ENCODE peak calls at places on chromosome 6, in ten cellular contexts. X is GM04504; L is HFFc6; N is effector memory CD8-positive, alpha-beta T cell; G is adrenal gland; D is right lobe of liver; Y is activated CD8-positive, alpha-beta memory T cell treated with anti-CD3 and anti-CD28 coated beads, Interleukin-2, amount 50 U/mL, for 48 hours; R is MCF 10A; P is iris pigment epithelial cell; C is skeletal muscle cell. S is an unnamed sample.
A peak's percentile ranks its signal among the peaks of the same experiment; 100 is the strongest.

GRCh38 chr6:139250296-139251274 is 41.2 kb downstream of the TXLNB start:
- DNase-seq in X (no peak), L (peak; percentile 17), N (peak; percentile 53), G (peak; percentile 75), D (peak; percentile 53), Y (peak; percentile 69), R (peak; percentile 61), P (peak; percentile 71), C (no peak), S (no peak)

GRCh38 chr6:130244728-130245127 is 22.0 kb upstream of the SAMD3 start:
- DNase-seq in X (no peak), L (no peak), N (no peak), G (no peak), D (no peak), Y (no peak), R (no peak), P (no peak), C (no peak), S (no peak)

GRCh38 chr6:158573542-158573931 is 13.6 kb downstream of the TMEM181 start:
- DNase-seq in X (no peak), L (no peak), N (no peak), G (peak; percentile 42), D (no peak), Y (peak; percentile 42), R (no peak), P (no peak), C (no peak), S (no peak)

GRCh38 chr6:73388800-73389512 is 5.7 kb upstream of the DDX43 start:
- DNase-seq in X (peak; percentile 35), L (peak; percentile 55), N (peak; percentile 33), G (peak; percentile 59), D (peak; percentile 54), Y (peak; percentile 78), R (peak; percentile 74), P (peak; percentile 60), C (peak; percentile 4), S (peak; percentile 67)

GRCh38 chr6:169780571-169781091 is 29.2 kb downstream of the ERMARD start:
- DNase-seq in X (no peak), L (no peak), N (no peak), G (peak; percentile 34), D (no peak), Y (no peak), R (peak; percentile 82), P (peak; percentile 83), C (no peak), S (no peak)

GRCh38 chr6:7108964-7109836 is 1.4 kb downstream of the RREB1 start:
- DNase-seq in X (no peak), L (peak; percentile 63), N (no peak), G (peak; percentile 88), D (peak; percentile 61), Y (peak; percentile 73), R (peak; percentile 81), P (peak; percentile 87), C (no peak), S (peak; percentile 91)

GRCh38 chr6:157037165-157037564 is 260.0 kb downstream of the ARID1B start:
- DNase-seq in X (no peak), L (no peak), N (no peak), G (no peak), D (no peak), Y (no peak), R (no peak), P (no peak), C (no peak), S (no peak)

GRCh38 chr6:146803601-146804000 is 204.8 kb downstream of the ADGB start:
- DNase-seq in X (no peak), L (no peak), N (no peak), G (no peak), D (peak; percentile 19), Y (no peak), R (no peak), P (no peak), C (no peak), S (no peak)

GRCh38 chr6:23180504-23181293 is 611.3 kb downstream of the HDGFL1 start:
- DNase-seq in X (peak; percentile 81), L (peak; percentile 21), N (no peak), G (peak; percentile 87), D (no peak), Y (no peak), R (peak; percentile 15), P (peak; percentile 90), C (peak; percentile 80), S (peak; percentile 80)

GRCh38 chr6:19723533-19723932 is 113.6 kb upstream of the ID4 start:
- DNase-seq in X (peak; percentile 79), L (peak; percentile 74), N (no peak), G (no peak), D (no peak), Y (no peak), R (peak; percentile 46), P (peak; percentile 65), C (peak; percentile 79), S (no peak)

GRCh38 chr6:134123666-134124208 is 71.3 kb upstream of the SLC2A12 start:
- DNase-seq in X (no peak), L (peak; percentile 89), N (peak; percentile 7), G (no peak), D (no peak), Y (no peak), R (peak; percentile 75), P (peak; percentile 84), C (peak; percentile 50), S (no peak)

GRCh38 chr6:169427856-169428255 is 174.2 kb upstream of the THBS2 start:
- DNase-seq in X (no peak), L (peak; percentile 45), N (no peak), G (peak; percentile 75), D (no peak), Y (no peak), R (no peak), P (peak; percentile 87), C (peak; percentile 46), S (peak; percentile 74)

GRCh38 chr6:112781236-112781635 is 434.1 kb downstream of the RFPL4B start:
- DNase-seq in X (no peak), L (no peak), N (no peak), G (no peak), D (no peak), Y (no peak), R (peak; percentile 7), P (peak; percentile 38), C (no peak), S (no peak)

S was measured in sigmoid colon.